ENCODE peak calls at places on chromosomes 5 and 9, in four cellular contexts. U, H, R and D are unnamed samples.
A peak's percentile ranks its signal among the peaks of the same experiment; 100 is the strongest.

GRCh38 chr9:121741198-121741918 is 89.9 kb downstream of the DAB2IP start:
- DNase-seq in U (no peak), H (no peak), R (no peak), D (no peak)

GRCh38 chr5:177067491-177067890 is 19.2 kb upstream of the FGFR4 start:
- DNase-seq in U (no peak), H (no peak), R (no peak), D (no peak)

GRCh38 chr5:178237431-178238312 is 5.1 kb upstream of the PHYKPL start:
- DNase-seq in U (no peak), H (no peak), R (no peak), D (no peak)

GRCh38 chr9:109652971-109653370 is 127.0 kb upstream of the PALM2AKAP2 start:
- DNase-seq in U (peak; percentile 64), H (no peak), R (peak; percentile 48), D (no peak)

GRCh38 chr9:13719981-13720380 is 440.5 kb upstream of the MPDZ start:
- DNase-seq in U (peak; percentile 85), H (no peak), R (peak; percentile 87), D (peak; percentile 15)

GRCh38 chr9:120735415-120736126 is 21.3 kb upstream of the MEGF9 start:
- DNase-seq in U (peak; percentile 79), H (no peak), R (no peak), D (peak; percentile 41)

GRCh38 chr9:131739988-131740648 is at the start of gene RAPGEF1:
- DNase-seq in U (peak; percentile 59), H (peak; percentile 84), R (no peak), D (no peak)

GRCh38 chr5:60972225-60972624 is 27.2 kb downstream of the NDUFAF2 start:
- DNase-seq in U (no peak), H (no peak), R (no peak), D (no peak)

GRCh38 chr9:33416996-33417395 is 14.6 kb upstream of the AQP7 start:
- DNase-seq in U (no peak), H (no peak), R (no peak), D (no peak)

GRCh38 chr5:74174366-74174765 is 466.2 kb downstream of the ENC1 start:
- DNase-seq in U (no peak), H (no peak), R (no peak), D (no peak)

DNA sequence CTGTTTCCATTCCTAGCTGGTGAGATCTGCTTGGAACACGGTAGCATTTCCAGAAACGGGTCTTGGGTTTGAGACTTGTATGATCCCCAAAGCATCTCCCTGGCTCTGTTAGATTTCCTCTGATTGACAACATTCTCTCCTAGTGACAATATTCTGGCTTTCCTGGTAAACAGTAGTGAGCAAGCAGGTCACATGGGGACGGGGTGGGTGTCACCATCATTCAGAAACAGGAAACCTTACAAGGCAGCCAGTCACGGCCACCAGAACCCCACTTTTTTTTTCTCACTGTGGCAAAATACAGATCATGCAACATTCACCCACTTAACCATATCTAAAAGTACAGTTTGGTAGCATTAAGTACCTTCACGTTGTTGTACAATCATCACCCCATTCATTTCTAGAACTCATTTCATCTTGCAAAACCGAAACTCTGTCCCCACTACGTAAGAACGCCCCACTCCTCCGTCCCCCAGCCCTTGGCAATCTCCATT is 90.1 kb upstream of the LMX1B start:
- DNase-seq in U (no peak), H (no peak), R (no peak), D (no peak)
- H3K27me3 ChIP-seq in U (no peaks in the 10 kb centered on the region), H (no peaks in the 10 kb centered on the region), R (peaks cover 36% of the 10 kb centered on the region), D (peaks cover 83% of the 10 kb centered on the region)

DNA sequence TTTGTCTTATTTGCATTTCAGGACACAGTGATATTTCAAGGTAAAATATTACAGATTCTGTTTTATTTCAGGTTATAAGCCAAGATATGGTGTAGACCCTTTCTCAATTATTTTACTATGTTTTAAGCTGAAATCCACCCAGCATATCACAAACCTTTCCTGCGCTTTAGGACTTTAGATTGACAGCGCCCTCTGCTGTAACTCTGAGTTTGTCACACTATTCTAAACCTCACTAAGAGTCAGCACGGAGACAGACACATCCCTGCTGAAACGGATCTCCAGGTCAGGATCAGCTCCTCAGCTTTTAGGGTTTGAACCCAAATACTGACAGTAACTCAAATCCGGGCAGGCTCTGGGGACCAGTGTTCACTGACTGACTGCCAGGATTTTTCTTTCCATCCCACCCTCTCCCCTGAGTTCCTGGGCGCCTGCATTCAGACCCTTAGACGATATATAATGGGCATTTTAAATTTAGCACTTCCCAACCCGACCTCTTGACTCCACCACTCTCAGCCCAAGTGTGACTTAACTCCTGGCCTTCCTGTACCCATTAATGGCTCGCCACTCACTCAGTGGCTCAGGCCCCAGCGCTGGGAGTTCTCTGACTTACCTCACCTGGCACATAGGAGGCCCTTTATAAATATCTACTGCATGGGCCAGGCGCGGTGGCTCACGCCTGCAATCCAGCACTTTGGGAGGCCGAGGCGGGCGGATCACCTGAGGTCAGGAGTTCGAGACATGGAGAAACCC is 33.5 kb downstream of the TLX3 start:
- DNase-seq in U (peak; percentile 77), H (peak; percentile 72), R (peak; percentile 65), D (peak; percentile 32)
- TF ChIP-seq CTCF in U (peak; percentile 73), H (peak; percentile 88), R (peak; percentile 77), D (peak; percentile 76)

DNA sequence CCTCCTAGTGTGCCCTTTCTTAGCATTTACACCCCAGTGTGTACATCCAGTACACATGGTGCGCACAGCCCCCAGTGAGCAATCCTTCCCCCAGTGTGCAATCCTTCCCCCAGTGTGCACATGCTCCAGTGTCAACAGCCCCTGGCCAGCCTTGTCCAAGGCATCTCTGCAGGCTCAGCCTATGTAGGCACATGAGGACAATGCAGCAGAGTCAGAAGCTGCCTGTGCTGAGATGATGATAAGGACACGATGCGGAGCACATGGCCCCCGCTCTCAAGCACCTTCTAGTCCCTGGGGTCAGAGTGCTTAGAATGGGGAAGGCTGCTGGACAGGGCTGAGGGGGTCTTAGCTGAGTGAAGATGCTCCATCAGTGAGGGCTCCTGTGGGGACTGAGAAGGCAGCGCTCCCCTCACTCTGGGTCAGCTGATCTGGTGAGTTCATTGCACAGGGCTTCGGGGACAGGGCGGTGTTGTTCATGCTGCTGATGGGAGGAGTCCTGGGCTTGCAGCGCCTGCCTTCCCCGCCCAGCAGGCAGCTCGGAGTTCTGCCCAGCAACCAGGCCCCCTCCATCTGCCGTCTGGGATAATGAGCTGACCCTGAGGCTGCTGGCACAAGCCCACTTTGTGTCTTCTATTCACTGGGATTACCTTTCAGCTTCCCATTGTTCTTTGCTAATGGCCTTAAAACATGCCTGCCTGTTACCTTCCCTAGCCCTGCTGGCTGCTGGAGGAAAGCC is 70.0 kb downstream of the GADD45G start:
- DNase-seq in U (peak; percentile 9), H (peak; percentile 94), R (no peak), D (no peak)
- H3K27me3 ChIP-seq in U (no peaks in the 10 kb centered on the region), H (no peaks in the 10 kb centered on the region), R (no peaks in the 10 kb centered on the region), D (peaks cover 2% of the 10 kb centered on the region)

GRCh38 chr9:20754556-20754955 is 70.5 kb downstream of the FOCAD start:
- DNase-seq in U (peak; percentile 15), H (no peak), R (no peak), D (no peak)
- TF ChIP-seq CTCF in U (no peak), H (no peak), R (no peak), D (no peak)

DNA sequence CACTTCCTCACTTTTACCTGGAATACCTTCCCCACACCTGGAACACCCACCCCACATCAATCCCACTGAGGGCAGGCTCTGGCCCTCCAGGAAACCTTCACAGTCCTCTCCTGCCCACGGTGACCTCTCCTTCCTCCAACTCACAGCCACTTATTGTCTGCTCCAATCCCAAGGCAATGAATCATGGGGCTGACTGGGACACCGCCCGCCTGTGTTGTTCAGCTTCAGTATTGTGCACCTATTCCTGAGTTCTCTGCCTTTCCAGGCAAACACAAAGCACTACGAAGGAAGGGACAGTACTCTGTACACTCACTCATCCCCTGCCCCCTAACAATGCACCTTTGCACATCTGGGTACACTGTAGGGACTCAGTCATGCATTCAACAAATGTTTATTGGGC is 7.3 kb downstream of the PCDH1 start:
- DNase-seq in U (no peak), H (no peak), R (no peak), D (no peak)
- H3K27me3 ChIP-seq in U (peaks cover 28% of the 10 kb centered on the region), H (peaks cover 3% of the 10 kb centered on the region), R (peaks cover 18% of the 10 kb centered on the region), D (peaks cover 68% of the 10 kb centered on the region)

GRCh38 chr5:107858324-107858723 is 187.6 kb upstream of the EFNA5 start:
- DNase-seq in U (no peak), H (no peak), R (no peak), D (no peak)

GRCh38 chr5:107857785-107858184 is 187.0 kb upstream of the EFNA5 start:
- DNase-seq in U (no peak), H (no peak), R (no peak), D (no peak)

GRCh38 chr5:107861565-107861964 is 190.8 kb upstream of the EFNA5 start:
- DNase-seq in U (no peak), H (no peak), R (no peak), D (no peak)

GRCh38 chr5:107860044-107860443 is 189.3 kb upstream of the EFNA5 start:
- DNase-seq in U (no peak), H (no peak), R (no peak), D (no peak)

DNA sequence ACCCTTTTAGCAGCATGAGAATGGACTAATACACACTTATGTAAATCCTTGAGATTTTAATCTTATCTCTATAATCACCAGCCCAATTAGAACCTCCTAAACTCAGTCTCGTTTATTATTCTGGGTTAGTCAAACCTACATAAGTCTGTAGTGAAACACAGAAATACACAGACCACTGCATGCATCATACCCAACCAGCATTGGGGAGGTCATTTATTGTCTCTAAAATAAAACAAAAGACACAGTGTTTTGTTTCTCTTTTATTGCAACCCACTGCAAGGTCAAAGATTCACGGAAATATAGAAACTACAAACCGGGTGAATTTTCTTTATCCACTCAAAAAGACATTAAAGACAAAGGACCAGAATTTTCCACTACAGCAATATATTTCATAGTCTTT is 188.1 kb upstream of the EFNA5 start:
- DNase-seq in U (no peak), H (no peak), R (no peak), D (no peak)
- TF ChIP-seq CTCF in U (no peak), H (no peak), R (no peak), D (no peak)

GRCh38 chr5:128413356-128413755 is 124.7 kb downstream of the FBN2 start:
- DNase-seq in U (peak; percentile 33), H (no peak), R (no peak), D (no peak)
- H3K27me3 ChIP-seq in U (no peaks in the 10 kb centered on the region), H (no peaks in the 10 kb centered on the region), R (no peaks in the 10 kb centered on the region), D (no peaks in the 10 kb centered on the region)

GRCh38 chr9:15310448-15310847 is 3.4 kb upstream of the TTC39B start:
- DNase-seq in U (no peak), H (no peak), R (no peak), D (no peak)

GRCh38 chr9:15307523-15307841 is 466 bp upstream of the TTC39B start:
- DNase-seq in U (no peak), H (no peak), R (no peak), D (no peak)

GRCh38 chr9:15306757-15307522 is at the start of gene TTC39B:
- DNase-seq in U (peak; percentile 94), H (peak; percentile 94), R (peak; percentile 84), D (peak; percentile 69)

GRCh38 chr9:15308511-15308910 is 1.5 kb upstream of the TTC39B start:
- DNase-seq in U (peak; percentile 64), H (no peak), R (peak; percentile 63), D (peak; percentile 42)

GRCh38 chr9:15311607-15312006 is 4.6 kb upstream of the TTC39B start:
- DNase-seq in U (no peak), H (no peak), R (no peak), D (no peak)
- TF ChIP-seq CTCF in U (no peak), H (no peak), R (no peak), D (no peak)